ENCODE peak calls at places on chromosomes 11 and 22, in eight cellular contexts. G is epithelial cell of proximal tubule; K is T-helper 9 cell; W is NCI-H1694; D is H9; L is EL; J is effector CD4-positive, alpha-beta T cell; U is T-helper 2 cell. Z is an unnamed sample.

GRCh38 chr11:2366271-2366670 is 10.8 kb upstream of the CD81 start:
- DNase-seq in L (no peak), J (no peak), K (no peak), U (no peak), D (no peak), G (no peak), W (no peak), Z (no peak)

GRCh38 chr22:21615731-21616130 is 14.1 kb downstream of the YDJC start:
- DNase-seq in G (no peak), L (no peak), K (no peak), W (no peak), D (no peak), J (no peak), U (no peak), Z (no peak)

GRCh38 chr11:13082588-13082987 is 73.5 kb downstream of the RASSF10 start:
- DNase-seq in W (no peak), D (no peak), G (no peak), J (no peak), U (no peak), L (no peak), K (no peak), Z (no peak)

GRCh38 chr11:70543611-70544010 is 145.3 kb downstream of the CTTN start:
- DNase-seq in W (no peak), J (no peak), G (no peak), U (no peak), K (no peak), L (no peak), D (no peak), Z (no peak)

GRCh38 chr22:46134111-46134705 is 16.1 kb upstream of the PPARA start:
- DNase-seq in G (no peak), L (no peak), K (no peak), D (no peak), J (no peak), U (no peak), W (no peak), Z (no peak)

GRCh38 chr11:123590296-123590912 is 64.0 kb downstream of the SCN3B start:
- DNase-seq in W (no peak), G (peak; percentile 23), J (no peak), U (no peak), K (no peak), D (no peak), L (peak; percentile 84), Z (no peak)

GRCh38 chr11:113475160-113475761 is at the start of gene DRD2:
- DNase-seq in G (no peak), D (peak; percentile 50), W (no peak), K (no peak), U (no peak), J (no peak), L (no peak), Z (no peak)

GRCh38 chr11:17273668-17274321 is 2.7 kb upstream of the NUCB2 start:
- DNase-seq in W (no peak), D (peak; percentile 67), G (no peak), L (no peak), J (no peak), U (no peak), K (no peak), Z (no peak)

GRCh38 chr11:117058761-117059233 is 39.4 kb downstream of the SIK3 start:
- DNase-seq in W (no peak), J (no peak), G (no peak), U (no peak), D (no peak), L (peak; percentile 70), K (no peak), Z (no peak)

GRCh38 chr11:61004841-61005240 is 33.4 kb downstream of the CD6 start:
- DNase-seq in K (no peak), U (no peak), D (no peak), J (no peak), G (no peak), W (no peak), L (no peak), Z (no peak)

GRCh38 chr11:121723261-121723741 is 270.5 kb upstream of the SORL1-AS1 start:
- DNase-seq in L (peak; percentile 8), W (no peak), U (no peak), G (no peak), J (no peak), D (peak; percentile 47), K (no peak), Z (no peak)

GRCh38 chr11:1934326-1935155 is 12.6 kb upstream of the MRPL23 start:
- DNase-seq in J (no peak), U (no peak), G (no peak), D (no peak), W (no peak), L (no peak), K (no peak), Z (no peak)

GRCh38 chr11:125967515-125967914 is 21.7 kb downstream of the VSIG10L2 start:
- DNase-seq in U (no peak), G (no peak), W (no peak), K (no peak), L (no peak), J (no peak), D (no peak), Z (no peak)

GRCh38 chr22:18088825-18089568 is 11.2 kb downstream of the PEX26 start:
- DNase-seq in U (no peak), K (peak; percentile 15), D (no peak), L (no peak), J (no peak), G (no peak), W (no peak), Z (no peak)

GRCh38 chr11:63563201-63564055 is at the start of gene PLAAT2:
- DNase-seq in L (no peak), U (no peak), G (no peak), K (no peak), J (no peak), W (no peak), D (no peak), Z (no peak)

Z was measured in HS-5.